ENCODE peak calls at places on chromosomes 3 and 15, in four cellular contexts. H is Karpas-422, F is PC-3, Q is pancreas. E is an unnamed sample. For H3K4me1, the result is how much of the 10 kb centered on the place peaks cover.

GRCh38 chr15:96047255-96047931 is 283.1 kb upstream of the NR2F2 start:
- DNase-seq in H (no peak), F (no peak), Q (no peak), E (no peak)

GRCh38 chr3:183073839-183074615 is 25.3 kb downstream of the MCCC1 start:
- DNase-seq in H (no peak), F (peak), Q (no peak), E (no peak)

GRCh38 chr15:61639491-61639890 is 410.4 kb upstream of the RORA start:
- DNase-seq in H (no peak), F (no peak), Q (no peak), E (no peak)

GRCh38 chr3:102791641-102792589 is 357.1 kb downstream of the ZPLD1 start:
- DNase-seq in H (no peak), F (no peak), Q (no peak), E (no peak)

GRCh38 chr3:57864853-57865252 is 108.7 kb downstream of the SLMAP start:
- DNase-seq in H (no peak), F (peak), Q (no peak), E (no peak)

GRCh38 chr3:139460529-139460928 is 15.8 kb downstream of the RBP2 start:
- DNase-seq in H (no peak), F (no peak), Q (no peak), E (no peak)

GRCh38 chr3:77772459-77772858 is 732.6 kb downstream of the ROBO2 start:
- DNase-seq in H (no peak), F (no peak), Q (no peak), E (no peak)

GRCh38 chr3:188749010-188749617 is 422.7 kb upstream of the TPRG1 start:
- DNase-seq in H (peak), F (peak), Q (no peak), E (peak)

GRCh38 chr3:113695818-113696645 is at the start of gene USF3:
- DNase-seq in H (peak), F (peak), Q (peak), E (peak)

GRCh38 chr3:95212117-95212516 is 1149.3 kb downstream of the NSUN3 start:
- DNase-seq in H (no peak), F (no peak), Q (no peak), E (no peak)

GRCh38 chr3:79729096-79729495 is 38.7 kb downstream of the ROBO1 start:
- DNase-seq in H (no peak), F (peak), Q (no peak), E (peak)

GRCh38 chr3:14434541-14435151 is 32.2 kb downstream of the SLC6A6 start:
- DNase-seq in H (no peak), F (peak), Q (no peak), E (no peak)

GRCh38 chr3:38397320-38397719 is 50.7 kb downstream of the XYLB start:
- DNase-seq in H (peak), F (peak), Q (no peak), E (peak)

GRCh38 chr15:41927516-41927915 is 33.7 kb upstream of the SPTBN5 start:
- DNase-seq in H (no peak), F (no peak), Q (no peak), E (no peak)
- H3K4me1 ChIP-seq in H (under half), F (half or more), Q (under half), E (under half)

GRCh38 chr15:63372018-63372705 is 9.5 kb downstream of the CA12 start:
- DNase-seq in H (no peak), F (peak), Q (no peak), E (no peak)

GRCh38 chr15:63371297-63371918 is 10.2 kb downstream of the CA12 start:
- DNase-seq in H (no peak), F (no peak), Q (no peak), E (no peak)

GRCh38 chr15:63369296-63369695 is 12.3 kb downstream of the CA12 start:
- DNase-seq in H (no peak), F (no peak), Q (no peak), E (no peak)

GRCh38 chr15:63369766-63370165 is 11.9 kb downstream of the CA12 start:
- DNase-seq in H (no peak), F (no peak), Q (no peak), E (no peak)

GRCh38 chr15:63370764-63371163 is 10.9 kb downstream of the CA12 start:
- DNase-seq in H (no peak), F (no peak), Q (no peak), E (no peak)
- H3K4me1 ChIP-seq in H (under half), F (under half), Q (under half), E (under half)

GRCh38 chr3:50160561-50160983 is 5.4 kb downstream of the SEMA3F start:
- DNase-seq in H (no peak), F (no peak), Q (no peak), E (no peak)

GRCh38 chr3:50161320-50161719 is 6.2 kb downstream of the SEMA3F start:
- DNase-seq in H (no peak), F (peak), Q (no peak), E (no peak)

GRCh38 chr3:50163572-50163971 is 8.4 kb downstream of the SEMA3F start:
- DNase-seq in H (no peak), F (peak), Q (no peak), E (no peak)

GRCh38 chr3:50164056-50164455 is 8.9 kb downstream of the SEMA3F start:
- DNase-seq in H (no peak), F (peak), Q (peak), E (peak)

DNA sequence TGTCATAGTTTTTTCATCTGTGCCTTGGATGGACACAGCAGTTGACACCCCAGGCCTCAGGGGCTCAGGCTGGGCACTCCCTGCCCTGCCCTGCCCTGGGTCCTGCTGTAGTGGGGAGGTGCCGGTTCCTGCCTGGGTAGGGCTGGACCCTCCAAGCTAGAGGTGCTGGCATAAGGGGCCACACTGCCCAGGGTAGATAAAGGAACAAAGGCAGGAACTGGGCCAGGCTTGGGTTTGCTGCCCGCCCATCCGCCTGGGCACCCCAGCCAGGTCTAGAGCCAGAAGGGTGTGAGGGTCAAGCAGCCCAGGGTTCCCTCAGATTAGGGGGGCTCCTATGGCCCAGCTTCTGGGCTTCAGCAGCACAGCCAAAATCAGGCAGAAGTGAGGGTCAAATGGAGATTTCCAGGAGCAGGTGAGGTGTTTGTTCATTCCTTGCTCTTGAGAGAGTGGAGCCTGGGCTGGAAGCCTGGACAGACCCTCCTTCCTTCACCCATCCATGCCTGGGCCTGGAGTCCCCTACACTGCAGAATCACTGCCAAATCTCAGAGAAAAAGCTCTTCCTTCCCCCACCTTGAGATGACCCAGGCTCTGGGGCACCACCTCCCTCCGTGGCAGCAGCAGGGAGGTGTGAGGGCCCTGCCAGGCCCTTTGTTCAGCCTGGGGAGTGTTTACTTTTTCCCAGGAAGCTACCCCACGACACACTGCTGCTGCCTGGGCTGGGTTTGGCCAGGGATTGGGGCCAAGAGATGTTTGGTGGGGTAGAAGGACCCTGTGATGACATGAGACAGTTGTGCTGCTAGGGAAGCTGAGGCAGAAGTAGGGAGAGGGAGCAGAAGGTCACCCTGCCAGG is 7.1 kb downstream of the SEMA3F start:
- DNase-seq in H (no peak), F (no peak), Q (no peak), E (no peak)
- H3K4me1 ChIP-seq in H (under half), F (half or more), Q (under half), E (half or more)

DNA sequence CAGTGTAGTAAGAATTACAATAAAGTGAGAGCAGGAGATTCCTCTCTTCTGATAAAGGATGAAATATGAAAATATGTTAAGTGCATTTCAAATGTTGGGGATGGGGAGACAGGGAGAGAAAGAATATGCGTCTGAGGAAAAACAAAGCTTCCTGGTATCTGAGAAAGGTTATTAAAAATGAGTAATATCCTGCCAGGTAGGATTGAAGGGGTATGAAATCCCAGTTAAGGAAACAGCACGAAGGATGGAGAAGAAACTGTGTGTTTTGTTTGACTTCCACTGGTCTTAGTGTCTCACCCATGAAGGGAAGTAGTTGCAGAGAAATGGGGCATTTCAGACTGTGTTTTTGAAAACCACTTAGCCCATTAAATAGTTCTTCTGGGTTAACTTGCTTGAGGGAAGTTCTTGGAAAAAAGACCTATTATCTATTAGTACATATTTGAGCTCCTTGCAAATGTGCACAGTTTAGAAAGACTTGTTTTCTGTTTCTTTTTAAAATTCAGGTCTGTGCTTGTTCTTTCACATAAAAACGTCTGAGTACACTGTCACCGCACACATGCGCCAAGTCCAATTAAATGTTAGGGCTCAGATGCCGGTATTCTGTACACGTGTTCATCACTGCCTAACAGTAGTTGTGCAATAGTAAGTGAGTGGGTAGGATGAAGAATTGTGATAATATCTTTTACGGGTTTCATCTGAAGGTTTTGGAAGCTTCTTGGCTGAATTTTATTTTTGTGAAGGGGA is 196.1 kb upstream of the P2RY1 start:
- DNase-seq in H (no peak), F (no peak), Q (no peak), E (peak)
- H3K4me1 ChIP-seq in H (under half), F (under half), Q (under half), E (under half)

DNA sequence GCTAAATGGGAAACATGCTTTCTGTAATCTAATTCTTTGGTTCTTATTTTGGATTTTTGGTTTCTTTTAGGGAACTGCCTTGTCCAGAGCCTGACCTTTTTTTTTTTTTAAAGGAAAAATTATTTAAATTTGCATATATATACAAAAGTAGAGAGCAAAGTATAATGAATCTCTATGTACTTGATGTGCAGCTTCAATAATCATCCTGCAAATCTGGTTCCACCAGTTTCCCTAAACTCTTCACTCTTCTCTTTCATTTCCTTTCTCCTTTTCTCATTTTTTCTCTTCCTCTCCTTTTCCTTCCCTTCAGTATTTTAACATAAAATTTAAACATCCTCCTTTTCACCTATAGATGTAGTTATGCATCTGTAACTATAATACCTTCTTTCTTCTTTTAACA is 82.5 kb downstream of the USP13 start:
- DNase-seq in H (no peak), F (peak), Q (no peak), E (no peak)
- H3K4me1 ChIP-seq in H (under half), F (under half), Q (under half), E (under half)

GRCh38 chr15:99279783-99280307 is 28.6 kb downstream of the LRRC28 start:
- DNase-seq in H (no peak), F (no peak), Q (no peak), E (no peak)
- H3K4me1 ChIP-seq in H (under half), F (under half), Q (under half), E (under half)

GRCh38 chr15:76198456-76199105 is 112.7 kb downstream of the ETFA start:
- DNase-seq in H (no peak), F (no peak), Q (no peak), E (no peak)

GRCh38 chr15:76195506-76196285 is 115.6 kb downstream of the ETFA start:
- DNase-seq in H (no peak), F (no peak), Q (no peak), E (no peak)

GRCh38 chr15:76196949-76197315 is 114.3 kb downstream of the ETFA start:
- DNase-seq in H (no peak), F (no peak), Q (no peak), E (peak)

GRCh38 chr15:76197703-76198455 is 113.4 kb downstream of the ETFA start:
- DNase-seq in H (no peak), F (peak), Q (no peak), E (no peak)

GRCh38 chr15:76196286-76196948 is 114.9 kb downstream of the ETFA start:
- DNase-seq in H (no peak), F (peak), Q (peak), E (peak)
- H3K4me1 ChIP-seq in H (under half), F (under half), Q (under half), E (under half)

GRCh38 chr3:35385271-35385670 is 254.1 kb upstream of the ARPP21 start:
- DNase-seq in H (no peak), F (no peak), Q (no peak), E (no peak)

GRCh38 chr3:35383719-35384555 is 255.4 kb upstream of the ARPP21 start:
- DNase-seq in H (no peak), F (peak), Q (no peak), E (no peak)

GRCh38 chr3:35383216-35383615 is 256.1 kb upstream of the ARPP21 start:
- DNase-seq in H (no peak), F (no peak), Q (no peak), E (no peak)
- H3K4me1 ChIP-seq in H (under half), F (under half), Q (under half), E (under half)